ENCODE peak calls at places on chromosomes 6 and 20, in six cellular contexts. N is activated CD4-positive, alpha-beta T cell treated with anti-CD3 and anti-CD28 coated beads, Interleukin-2, amount 50 U/mL, for 24 hours; H is cardiac fibroblast; Y is left cardiac atrium; Z is HFF-Myc; K is GM18507. L is an unnamed sample.

GRCh38 chr6:30319146-30319835 is 7.4 kb upstream of the TRIM39 start:
- DNase-seq in N (no peak), H (peak), Y (no peak), Z (peak), K (no peak), L (no peak)

GRCh38 chr20:9686455-9686854 is 152.4 kb downstream of the PAK5 start:
- DNase-seq in N (no peak), H (no peak), Y (no peak), Z (no peak), K (no peak), L (no peak)

GRCh38 chr20:40741507-40742106 is 52.6 kb upstream of the MAFB start:
- DNase-seq in N (no peak), H (peak), Y (peak), Z (no peak), K (peak), L (peak)

GRCh38 chr20:59018817-59019216 is 412 bp upstream of the TUBB1 start:
- DNase-seq in N (no peak), H (no peak), Y (no peak), Z (no peak), K (no peak), L (no peak)

GRCh38 chr6:143581835-143582480 is 70.4 kb upstream of the FUCA2 start:
- DNase-seq in N (no peak), H (peak), Y (no peak), Z (no peak), K (no peak), L (no peak)

GRCh38 chr6:70739534-70739933 is 71.9 kb downstream of the SMAP1 start:
- DNase-seq in N (no peak), H (no peak), Y (no peak), Z (no peak), K (no peak), L (no peak)

GRCh38 chr6:27672113-27672799 is 199.4 kb upstream of the ZNF184 start:
- DNase-seq in N (no peak), H (peak), Y (no peak), Z (peak), K (no peak), L (no peak)

GRCh38 chr6:42385339-42385738 is 66.4 kb downstream of the TRERF1 start:
- DNase-seq in N (no peak), H (no peak), Y (no peak), Z (no peak), K (no peak), L (no peak)

GRCh38 chr6:88513920-88514319 is 347.8 kb upstream of the CNR1 start:
- DNase-seq in N (no peak), H (no peak), Y (no peak), Z (no peak), K (no peak), L (no peak)

GRCh38 chr20:61926796-61927192 is 138.9 kb downstream of the TAF4 start:
- DNase-seq in N (no peak), H (no peak), Y (no peak), Z (no peak), K (no peak), L (no peak)

GRCh38 chr20:24158271-24158670 is 169.7 kb upstream of the GGTLC1 start:
- DNase-seq in N (no peak), H (no peak), Y (no peak), Z (no peak), K (no peak), L (no peak)

GRCh38 chr20:7657569-7657968 is 282.7 kb downstream of the HAO1 start:
- DNase-seq in N (no peak), H (no peak), Y (no peak), Z (no peak), K (no peak), L (no peak)

GRCh38 chr6:53119772-53120409 is 28.8 kb downstream of the GCM1 start:
- DNase-seq in N (no peak), H (peak), Y (no peak), Z (peak), K (no peak), L (peak)

GRCh38 chr6:109296305-109296915 is 85.9 kb downstream of the CD164 start:
- DNase-seq in N (no peak), H (no peak), Y (no peak), Z (no peak), K (no peak), L (no peak)

GRCh38 chr20:23680151-23680550 is 8.7 kb downstream of the CST4 start:
- DNase-seq in N (no peak), H (no peak), Y (peak), Z (no peak), K (no peak), L (no peak)

GRCh38 chr6:71481801-71482200 is 193.2 kb downstream of the OGFRL1 start:
- DNase-seq in N (no peak), H (no peak), Y (no peak), Z (no peak), K (no peak), L (no peak)

GRCh38 chr6:35058041-35058675 is 83.0 kb downstream of the TCP11 start:
- DNase-seq in N (no peak), H (no peak), Y (no peak), Z (no peak), K (no peak), L (no peak)

GRCh38 chr20:50251383-50251748 is 60.7 kb downstream of the CEBPB start:
- DNase-seq in N (no peak), H (no peak), Y (no peak), Z (no peak), K (no peak), L (no peak)

GRCh38 chr6:116667620-116668019 is 946 bp downstream of the ZUP1 start:
- DNase-seq in N (no peak), H (no peak), Y (no peak), Z (no peak), K (no peak), L (no peak)

GRCh38 chr6:18444176-18444575 is 57.0 kb downstream of the RNF144B start:
- DNase-seq in N (no peak), H (no peak), Y (no peak), Z (no peak), K (no peak), L (no peak)

GRCh38 chr6:41922154-41922553 is 855 bp downstream of the BYSL start:
- DNase-seq in N (no peak), H (no peak), Y (no peak), Z (no peak), K (no peak), L (no peak)

GRCh38 chr6:56956481-56956880 is 1.6 kb downstream of the BEND6 start:
- DNase-seq in N (no peak), H (no peak), Y (no peak), Z (no peak), K (no peak), L (no peak)